ENCODE peak calls at places on chromosome 22, in nine cellular contexts. One of them, this sample, is unnamed.

GRCh38 chr22:42939451-42939881 is 75.5 kb downstream of the PACSIN2 start:
- ATAC-seq in psoas muscle: no peak
- ATAC-seq in lower lobe of right lung: peak; percentile 1
- ATAC-seq in CD4-positive, alpha-beta T cell: no peak
- ATAC-seq in RWPE2: peak; percentile 21
- ATAC-seq in HCT116: peak; percentile 26
- ATAC-seq in heart left ventricle: peak; percentile 70
- ATAC-seq in foreskin keratinocyte: no peak
- ATAC-seq in right lobe of liver: peak; percentile 7
- ATAC-seq in this sample: peak; percentile 37

GRCh38 chr22:29144786-29145160 is 60.9 kb upstream of the EMID1 start:
- ATAC-seq in psoas muscle: peak; percentile 70
- ATAC-seq in lower lobe of right lung: no peak
- ATAC-seq in CD4-positive, alpha-beta T cell: no peak
- ATAC-seq in RWPE2: no peak
- ATAC-seq in HCT116: no peak
- ATAC-seq in heart left ventricle: no peak
- ATAC-seq in foreskin keratinocyte: no peak
- ATAC-seq in right lobe of liver: no peak
- ATAC-seq in this sample: no peak

GRCh38 chr22:17972385-17973181 is 51.8 kb downstream of the MICAL3 start:
- ATAC-seq in psoas muscle: peak; percentile 67
- ATAC-seq in lower lobe of right lung: peak; percentile 41
- ATAC-seq in CD4-positive, alpha-beta T cell: no peak
- ATAC-seq in RWPE2: peak; percentile 81
- ATAC-seq in HCT116: peak; percentile 67
- ATAC-seq in heart left ventricle: peak; percentile 33
- ATAC-seq in foreskin keratinocyte: peak; percentile 63
- ATAC-seq in right lobe of liver: peak; percentile 82
- ATAC-seq in this sample: peak; percentile 72

GRCh38 chr22:49853981-49854791 is 542 bp downstream of the ZBED4 start:
- ATAC-seq in psoas muscle: no peak
- ATAC-seq in lower lobe of right lung: no peak
- ATAC-seq in CD4-positive, alpha-beta T cell: no peak
- ATAC-seq in RWPE2: peak; percentile 4
- ATAC-seq in HCT116: peak; percentile 40
- ATAC-seq in heart left ventricle: no peak
- ATAC-seq in foreskin keratinocyte: peak; percentile 8
- ATAC-seq in right lobe of liver: no peak
- ATAC-seq in this sample: no peak

GRCh38 chr22:18999416-18999815 is 63.3 kb upstream of the PRODH start:
- ATAC-seq in psoas muscle: no peak
- ATAC-seq in lower lobe of right lung: no peak
- ATAC-seq in CD4-positive, alpha-beta T cell: no peak
- ATAC-seq in RWPE2: no peak
- ATAC-seq in HCT116: no peak
- ATAC-seq in heart left ventricle: no peak
- ATAC-seq in foreskin keratinocyte: no peak
- ATAC-seq in right lobe of liver: no peak
- ATAC-seq in this sample: no peak

GRCh38 chr22:46004105-46004866 is 27.3 kb upstream of the WNT7B start:
- ATAC-seq in psoas muscle: no peak
- ATAC-seq in lower lobe of right lung: no peak
- ATAC-seq in CD4-positive, alpha-beta T cell: no peak
- ATAC-seq in RWPE2: no peak
- ATAC-seq in HCT116: no peak
- ATAC-seq in heart left ventricle: no peak
- ATAC-seq in foreskin keratinocyte: no peak
- ATAC-seq in right lobe of liver: no peak
- ATAC-seq in this sample: no peak

GRCh38 chr22:47681766-47682165 is 919.3 kb downstream of the TBC1D22A start:
- ATAC-seq in psoas muscle: no peak
- ATAC-seq in lower lobe of right lung: no peak
- ATAC-seq in CD4-positive, alpha-beta T cell: no peak
- ATAC-seq in RWPE2: no peak
- ATAC-seq in HCT116: no peak
- ATAC-seq in heart left ventricle: no peak
- ATAC-seq in foreskin keratinocyte: no peak
- ATAC-seq in right lobe of liver: no peak
- ATAC-seq in this sample: no peak

GRCh38 chr22:47123006-47123826 is 360.8 kb downstream of the TBC1D22A start:
- ATAC-seq in psoas muscle: no peak
- ATAC-seq in lower lobe of right lung: no peak
- ATAC-seq in CD4-positive, alpha-beta T cell: no peak
- ATAC-seq in RWPE2: no peak
- ATAC-seq in HCT116: no peak
- ATAC-seq in heart left ventricle: no peak
- ATAC-seq in foreskin keratinocyte: peak; percentile 49
- ATAC-seq in right lobe of liver: no peak
- ATAC-seq in this sample: no peak

GRCh38 chr22:17924735-17925727 is 99.3 kb downstream of the MICAL3 start:
- ATAC-seq in psoas muscle: peak; percentile 21
- ATAC-seq in lower lobe of right lung: no peak
- ATAC-seq in CD4-positive, alpha-beta T cell: no peak
- ATAC-seq in RWPE2: no peak
- ATAC-seq in HCT116: no peak
- ATAC-seq in heart left ventricle: peak; percentile 38
- ATAC-seq in foreskin keratinocyte: no peak
- ATAC-seq in right lobe of liver: no peak
- ATAC-seq in this sample: no peak

GRCh38 chr22:42754658-42755057 is 34.0 kb upstream of the A4GALT start:
- ATAC-seq in psoas muscle: no peak
- ATAC-seq in lower lobe of right lung: peak; percentile 55
- ATAC-seq in CD4-positive, alpha-beta T cell: no peak
- ATAC-seq in RWPE2: peak; percentile 55
- ATAC-seq in HCT116: peak; percentile 28
- ATAC-seq in heart left ventricle: peak; percentile 6
- ATAC-seq in foreskin keratinocyte: no peak
- ATAC-seq in right lobe of liver: peak; percentile 86
- ATAC-seq in this sample: peak; percentile 35

GRCh38 chr22:28973352-28973751 is 88.3 kb downstream of the C22orf31 start:
- ATAC-seq in psoas muscle: no peak
- ATAC-seq in lower lobe of right lung: no peak
- ATAC-seq in CD4-positive, alpha-beta T cell: no peak
- ATAC-seq in RWPE2: no peak
- ATAC-seq in HCT116: peak; percentile 31
- ATAC-seq in heart left ventricle: no peak
- ATAC-seq in foreskin keratinocyte: no peak
- ATAC-seq in right lobe of liver: no peak
- ATAC-seq in this sample: no peak

GRCh38 chr22:19686946-19687345 is 27.4 kb upstream of the SEPTIN5 start:
- ATAC-seq in psoas muscle: no peak
- ATAC-seq in lower lobe of right lung: no peak
- ATAC-seq in CD4-positive, alpha-beta T cell: no peak
- ATAC-seq in RWPE2: no peak
- ATAC-seq in HCT116: no peak
- ATAC-seq in heart left ventricle: no peak
- ATAC-seq in foreskin keratinocyte: no peak
- ATAC-seq in right lobe of liver: no peak
- ATAC-seq in this sample: no peak

GRCh38 chr22:42288791-42289190 is 18.3 kb upstream of the TCF20 start:
- ATAC-seq in psoas muscle: no peak
- ATAC-seq in lower lobe of right lung: no peak
- ATAC-seq in CD4-positive, alpha-beta T cell: no peak
- ATAC-seq in RWPE2: peak; percentile 75
- ATAC-seq in HCT116: no peak
- ATAC-seq in heart left ventricle: no peak
- ATAC-seq in foreskin keratinocyte: peak; percentile 43
- ATAC-seq in right lobe of liver: no peak
- ATAC-seq in this sample: no peak

GRCh38 chr22:36299295-36299694 is 46.4 kb downstream of the APOL1 start:
- ATAC-seq in psoas muscle: no peak
- ATAC-seq in lower lobe of right lung: no peak
- ATAC-seq in CD4-positive, alpha-beta T cell: no peak
- ATAC-seq in RWPE2: no peak
- ATAC-seq in HCT116: no peak
- ATAC-seq in heart left ventricle: no peak
- ATAC-seq in foreskin keratinocyte: no peak
- ATAC-seq in right lobe of liver: no peak
- ATAC-seq in this sample: no peak
- H3K27ac ChIP-seq in psoas muscle: no peak overlapping the region
- H3K27ac ChIP-seq in lower lobe of right lung: no peak overlapping the region
- H3K27ac ChIP-seq in CD4-positive, alpha-beta T cell: no peak overlapping the region
- H3K27ac ChIP-seq in RWPE2: no peak overlapping the region
- H3K27ac ChIP-seq in HCT116: no peak overlapping the region
- H3K27ac ChIP-seq in heart left ventricle: no peak overlapping the region
- H3K27ac ChIP-seq in foreskin keratinocyte: no peak overlapping the region
- H3K27ac ChIP-seq in right lobe of liver: peak overlapping the region; percentile 51
- H3K27ac ChIP-seq in this sample: peak overlapping the region; percentile 84

GRCh38 chr22:38740754-38741153 is 15.0 kb downstream of the SUN2 start:
- ATAC-seq in psoas muscle: no peak
- ATAC-seq in lower lobe of right lung: no peak
- ATAC-seq in CD4-positive, alpha-beta T cell: no peak
- ATAC-seq in RWPE2: no peak
- ATAC-seq in HCT116: no peak
- ATAC-seq in heart left ventricle: no peak
- ATAC-seq in foreskin keratinocyte: no peak
- ATAC-seq in right lobe of liver: no peak
- ATAC-seq in this sample: no peak
- H3K27ac ChIP-seq in psoas muscle: no peak overlapping the region
- H3K27ac ChIP-seq in lower lobe of right lung: no peak overlapping the region
- H3K27ac ChIP-seq in CD4-positive, alpha-beta T cell: peak overlapping the region; percentile 44
- H3K27ac ChIP-seq in RWPE2: no peak overlapping the region
- H3K27ac ChIP-seq in HCT116: no peak overlapping the region
- H3K27ac ChIP-seq in heart left ventricle: no peak overlapping the region
- H3K27ac ChIP-seq in foreskin keratinocyte: no peak overlapping the region
- H3K27ac ChIP-seq in right lobe of liver: no peak overlapping the region
- H3K27ac ChIP-seq in this sample: peak overlapping the region; percentile 3

GRCh38 chr22:23513705-23514104 is 66.4 kb downstream of the IGLL1 start:
- ATAC-seq in psoas muscle: no peak
- ATAC-seq in lower lobe of right lung: no peak
- ATAC-seq in CD4-positive, alpha-beta T cell: no peak
- ATAC-seq in RWPE2: no peak
- ATAC-seq in HCT116: no peak
- ATAC-seq in heart left ventricle: no peak
- ATAC-seq in foreskin keratinocyte: no peak
- ATAC-seq in right lobe of liver: no peak
- ATAC-seq in this sample: no peak
- H3K27ac ChIP-seq in psoas muscle: no peak overlapping the region
- H3K27ac ChIP-seq in lower lobe of right lung: no peak overlapping the region
- H3K27ac ChIP-seq in CD4-positive, alpha-beta T cell: no peak overlapping the region
- H3K27ac ChIP-seq in RWPE2: no peak overlapping the region
- H3K27ac ChIP-seq in HCT116: no peak overlapping the region
- H3K27ac ChIP-seq in heart left ventricle: no peak overlapping the region
- H3K27ac ChIP-seq in foreskin keratinocyte: no peak overlapping the region
- H3K27ac ChIP-seq in right lobe of liver: no peak overlapping the region
- H3K27ac ChIP-seq in this sample: peak overlapping the region; percentile 79

GRCh38 chr22:26035523-26035922 is 133.7 kb upstream of the SEZ6L start:
- ATAC-seq in psoas muscle: peak; percentile 7
- ATAC-seq in lower lobe of right lung: no peak
- ATAC-seq in CD4-positive, alpha-beta T cell: no peak
- ATAC-seq in RWPE2: no peak
- ATAC-seq in HCT116: no peak
- ATAC-seq in heart left ventricle: no peak
- ATAC-seq in foreskin keratinocyte: no peak
- ATAC-seq in right lobe of liver: no peak
- ATAC-seq in this sample: no peak
- H3K27ac ChIP-seq in psoas muscle: no peak overlapping the region
- H3K27ac ChIP-seq in lower lobe of right lung: no peak overlapping the region
- H3K27ac ChIP-seq in CD4-positive, alpha-beta T cell: no peak overlapping the region
- H3K27ac ChIP-seq in RWPE2: no peak overlapping the region
- H3K27ac ChIP-seq in HCT116: no peak overlapping the region
- H3K27ac ChIP-seq in heart left ventricle: no peak overlapping the region
- H3K27ac ChIP-seq in foreskin keratinocyte: no peak overlapping the region
- H3K27ac ChIP-seq in right lobe of liver: no peak overlapping the region
- H3K27ac ChIP-seq in this sample: no peak overlapping the region

GRCh38 chr22:37657590-37658132 is 862 bp upstream of the PDXP start:
- ATAC-seq in psoas muscle: no peak
- ATAC-seq in lower lobe of right lung: no peak
- ATAC-seq in CD4-positive, alpha-beta T cell: no peak
- ATAC-seq in RWPE2: peak; percentile 17
- ATAC-seq in HCT116: peak; percentile 14
- ATAC-seq in heart left ventricle: no peak
- ATAC-seq in foreskin keratinocyte: no peak
- ATAC-seq in right lobe of liver: no peak
- ATAC-seq in this sample: no peak
- H3K27ac ChIP-seq in psoas muscle: peak overlapping the region; percentile 87
- H3K27ac ChIP-seq in lower lobe of right lung: peak overlapping the region; percentile 68
- H3K27ac ChIP-seq in CD4-positive, alpha-beta T cell: peak overlapping the region; percentile 48
- H3K27ac ChIP-seq in RWPE2: peak overlapping the region; percentile 37
- H3K27ac ChIP-seq in HCT116: peak overlapping the region; percentile 41
- H3K27ac ChIP-seq in heart left ventricle: peak overlapping the region; percentile 80
- H3K27ac ChIP-seq in foreskin keratinocyte: peak overlapping the region; percentile 4
- H3K27ac ChIP-seq in right lobe of liver: peak overlapping the region; percentile 44
- H3K27ac ChIP-seq in this sample: peak overlapping the region; percentile 85

GRCh38 chr22:21642584-21643448 is 714 bp downstream of the SDF2L1 start:
- ATAC-seq in psoas muscle: no peak
- ATAC-seq in lower lobe of right lung: peak; percentile 37
- ATAC-seq in CD4-positive, alpha-beta T cell: no peak
- ATAC-seq in RWPE2: peak; percentile 14
- ATAC-seq in HCT116: peak; percentile 29
- ATAC-seq in heart left ventricle: no peak
- ATAC-seq in foreskin keratinocyte: peak; percentile 36
- ATAC-seq in right lobe of liver: peak; percentile 19
- ATAC-seq in this sample: no peak
- H3K27ac ChIP-seq in psoas muscle: peak overlapping the region; percentile 67
- H3K27ac ChIP-seq in lower lobe of right lung: peak overlapping the region; percentile 79
- H3K27ac ChIP-seq in CD4-positive, alpha-beta T cell: peak overlapping the region; percentile 67
- H3K27ac ChIP-seq in RWPE2: peak overlapping the region; percentile 63
- H3K27ac ChIP-seq in HCT116: peak overlapping the region; percentile 81
- H3K27ac ChIP-seq in heart left ventricle: peak overlapping the region; percentile 60
- H3K27ac ChIP-seq in foreskin keratinocyte: peak overlapping the region; percentile 0
- H3K27ac ChIP-seq in right lobe of liver: peak overlapping the region; percentile 40
- H3K27ac ChIP-seq in this sample: peak overlapping the region; percentile 82

DNA sequence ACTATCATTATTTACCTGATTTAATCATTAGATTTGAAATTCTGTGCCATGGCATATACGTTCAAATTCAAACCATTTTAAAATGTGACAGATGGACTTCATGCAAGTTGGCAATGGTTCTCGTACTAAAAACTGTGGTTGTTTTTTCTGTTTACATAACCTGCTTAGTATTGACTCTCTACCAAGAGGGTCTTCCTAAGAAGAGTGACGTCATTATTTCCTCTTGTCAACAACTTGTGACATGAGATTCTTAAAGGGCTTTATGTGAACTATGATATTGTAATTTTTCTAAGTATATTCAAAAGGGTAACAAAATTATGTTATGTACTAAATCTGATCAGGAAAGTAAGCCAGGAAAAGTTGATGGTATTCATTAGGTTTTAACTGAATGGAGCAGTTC is 86.9 kb downstream of the GRK3 start:
- ATAC-seq in psoas muscle: no peak
- ATAC-seq in lower lobe of right lung: no peak
- ATAC-seq in CD4-positive, alpha-beta T cell: no peak
- ATAC-seq in RWPE2: no peak
- ATAC-seq in HCT116: no peak
- ATAC-seq in heart left ventricle: no peak
- ATAC-seq in foreskin keratinocyte: no peak
- ATAC-seq in right lobe of liver: no peak
- ATAC-seq in this sample: no peak
- H3K27ac ChIP-seq in psoas muscle: no peak overlapping the region
- H3K27ac ChIP-seq in lower lobe of right lung: no peak overlapping the region
- H3K27ac ChIP-seq in CD4-positive, alpha-beta T cell: no peak overlapping the region
- H3K27ac ChIP-seq in RWPE2: no peak overlapping the region
- H3K27ac ChIP-seq in HCT116: no peak overlapping the region
- H3K27ac ChIP-seq in heart left ventricle: no peak overlapping the region
- H3K27ac ChIP-seq in foreskin keratinocyte: no peak overlapping the region
- H3K27ac ChIP-seq in right lobe of liver: no peak overlapping the region
- H3K27ac ChIP-seq in this sample: no peak overlapping the region

GRCh38 chr22:40764743-40765441 is 54.3 kb downstream of the SLC25A17 start:
- ATAC-seq in psoas muscle: no peak
- ATAC-seq in lower lobe of right lung: no peak
- ATAC-seq in CD4-positive, alpha-beta T cell: peak; percentile 81
- ATAC-seq in RWPE2: no peak
- ATAC-seq in HCT116: no peak
- ATAC-seq in heart left ventricle: no peak
- ATAC-seq in foreskin keratinocyte: no peak
- ATAC-seq in right lobe of liver: no peak
- ATAC-seq in this sample: no peak
- H3K27ac ChIP-seq in psoas muscle: no peak overlapping the region
- H3K27ac ChIP-seq in lower lobe of right lung: no peak overlapping the region
- H3K27ac ChIP-seq in CD4-positive, alpha-beta T cell: peak overlapping the region; percentile 57
- H3K27ac ChIP-seq in RWPE2: no peak overlapping the region
- H3K27ac ChIP-seq in HCT116: no peak overlapping the region
- H3K27ac ChIP-seq in heart left ventricle: no peak overlapping the region
- H3K27ac ChIP-seq in foreskin keratinocyte: no peak overlapping the region
- H3K27ac ChIP-seq in right lobe of liver: no peak overlapping the region
- H3K27ac ChIP-seq in this sample: no peak overlapping the region

GRCh38 chr22:33841281-33842005 is 78.8 kb downstream of the LARGE1 start:
- ATAC-seq in psoas muscle: peak; percentile 79
- ATAC-seq in lower lobe of right lung: peak; percentile 51
- ATAC-seq in CD4-positive, alpha-beta T cell: no peak
- ATAC-seq in RWPE2: no peak
- ATAC-seq in HCT116: no peak
- ATAC-seq in heart left ventricle: peak; percentile 63
- ATAC-seq in foreskin keratinocyte: no peak
- ATAC-seq in right lobe of liver: peak; percentile 34
- ATAC-seq in this sample: no peak
- H3K27ac ChIP-seq in psoas muscle: peak overlapping the region; percentile 44
- H3K27ac ChIP-seq in lower lobe of right lung: no peak overlapping the region
- H3K27ac ChIP-seq in CD4-positive, alpha-beta T cell: no peak overlapping the region
- H3K27ac ChIP-seq in RWPE2: no peak overlapping the region
- H3K27ac ChIP-seq in HCT116: no peak overlapping the region
- H3K27ac ChIP-seq in heart left ventricle: peak overlapping the region; percentile 6
- H3K27ac ChIP-seq in foreskin keratinocyte: no peak overlapping the region
- H3K27ac ChIP-seq in right lobe of liver: no peak overlapping the region
- H3K27ac ChIP-seq in this sample: peak overlapping the region; percentile 38

This sample was measured in gastroesophageal sphincter.